ENCODE peak calls at places on chromosomes 5 and 9, in seven cellular contexts. S is A549, J is stomach, Y is IMR-90, C is GM12878, R is ovary, P is endothelial cell of umbilical vein. N is an unnamed sample.

GRCh38 chr9:88805217-88805943 is 185.9 kb upstream of the S1PR3 start:
- DNase-seq in P (no peak), Y (no peak), J (no peak), S (no peak), R (no peak), C (no peak), N (no peak)

GRCh38 chr5:53481887-53482716 is 1.7 kb downstream of the FST start:
- DNase-seq in C (no peak), J (peak), Y (peak), S (peak), R (peak), P (peak), N (peak)

GRCh38 chr5:116395178-116395577 is 179.4 kb downstream of the SEMA6A start:
- DNase-seq in J (no peak), R (no peak), S (no peak), P (no peak), Y (no peak), C (no peak), N (no peak)

GRCh38 chr5:171835066-171835465 is 49.4 kb downstream of the SMIM23 start:
- DNase-seq in Y (no peak), S (no peak), R (no peak), J (no peak), P (no peak), C (no peak), N (no peak)

GRCh38 chr5:170494036-170494435 is 9.8 kb upstream of the KCNIP1 start:
- DNase-seq in R (no peak), S (no peak), Y (no peak), J (no peak), P (no peak), C (no peak), N (no peak)

GRCh38 chr5:39547548-39548154 is 122.9 kb upstream of the DAB2 start:
- DNase-seq in J (no peak), C (no peak), R (no peak), S (peak), P (peak), Y (peak), N (no peak)

GRCh38 chr5:55816342-55816741 is 34.8 kb upstream of the IL31RA start:
- DNase-seq in S (peak), R (no peak), Y (peak), J (no peak), P (no peak), C (no peak), N (no peak)

GRCh38 chr9:100673249-100673648 is 95.4 kb downstream of the CAVIN4 start:
- DNase-seq in R (no peak), Y (no peak), P (no peak), S (no peak), J (no peak), C (no peak), N (no peak)

GRCh38 chr9:93151097-93151784 is 17.2 kb upstream of the NINJ1 start:
- DNase-seq in C (no peak), J (no peak), S (no peak), P (no peak), Y (no peak), R (no peak), N (no peak)

DNA sequence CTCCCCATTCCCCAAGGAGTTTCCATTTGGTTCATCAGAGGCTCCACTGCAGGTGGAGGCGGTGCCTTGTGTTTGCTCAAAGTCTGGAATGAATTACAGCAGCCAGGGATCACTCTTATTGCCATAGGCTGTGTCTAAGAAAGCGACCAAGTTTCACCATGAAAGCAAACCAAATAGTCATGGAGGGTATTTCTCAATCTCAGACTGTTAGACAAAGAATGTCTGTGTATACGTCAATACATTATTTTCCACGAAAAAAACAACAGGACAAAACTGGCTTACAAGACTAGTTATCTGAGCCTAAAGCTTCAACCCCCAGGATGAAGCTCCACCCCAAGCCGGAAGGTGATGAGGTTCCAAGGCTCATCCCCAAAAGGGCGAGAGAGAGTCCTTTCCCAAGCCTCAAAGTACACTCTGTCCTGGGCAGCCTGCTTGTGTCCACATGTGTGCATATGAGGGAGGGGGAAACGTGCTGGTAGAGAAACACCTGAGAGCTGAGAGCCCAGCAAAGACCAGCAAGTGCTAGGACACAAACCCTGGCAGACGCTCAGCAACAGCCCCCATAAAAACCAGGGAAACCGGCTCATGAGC is 4.3 kb downstream of the B4GALT1 start:
- DNase-seq in R (peak), S (peak), P (no peak), C (no peak), J (peak), Y (peak), N (peak)
- TF ChIP-seq POLR2A in R (peak), S (no peak), P (no peak), C (no peak), J (no peak), Y (no peak), N (no peak)

GRCh38 chr5:110169461-110169860 is 479.7 kb downstream of the MAN2A1 start:
- DNase-seq in R (no peak), P (no peak), C (no peak), S (no peak), J (no peak), Y (no peak), N (no peak)

GRCh38 chr5:110161162-110161561 is 471.4 kb downstream of the MAN2A1 start:
- DNase-seq in P (no peak), C (no peak), J (no peak), Y (no peak), S (no peak), R (no peak), N (no peak)

GRCh38 chr5:110167384-110167783 is 477.7 kb downstream of the MAN2A1 start:
- DNase-seq in J (no peak), Y (no peak), R (no peak), P (no peak), S (no peak), C (no peak), N (no peak)

DNA sequence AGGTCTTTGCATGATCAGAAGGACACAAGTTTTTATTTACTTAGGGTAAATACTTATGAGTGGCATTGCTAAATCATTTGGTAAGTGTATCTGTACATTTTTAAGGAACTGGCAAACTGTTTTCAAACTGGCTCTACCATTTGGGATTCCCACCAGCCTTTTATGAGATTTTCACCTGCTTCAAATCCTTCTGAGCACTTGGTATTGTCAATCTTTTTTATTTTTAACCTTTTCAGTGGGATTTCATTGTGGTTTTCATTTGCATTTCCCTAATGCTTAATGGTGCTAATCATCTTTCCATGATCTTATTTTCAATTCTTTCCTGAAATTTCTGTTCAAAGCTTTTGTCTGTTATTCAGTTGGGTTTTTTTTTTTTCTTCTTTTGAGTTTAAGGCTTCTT is 475.6 kb downstream of the MAN2A1 start:
- DNase-seq in Y (no peak), J (no peak), P (no peak), C (no peak), S (no peak), R (no peak), N (no peak)
- TF ChIP-seq POLR2A in Y (no peak), J (no peak), P (no peak), C (no peak), S (no peak), R (no peak), N (no peak)

GRCh38 chr9:98256632-98257218 is 1.3 kb upstream of the TBC1D2 start:
- DNase-seq in P (no peak), R (no peak), Y (no peak), S (no peak), C (no peak), J (no peak), N (no peak)
- TF ChIP-seq POLR2A in P (no peak), R (no peak), Y (no peak), S (no peak), C (no peak), J (no peak), N (no peak)

DNA sequence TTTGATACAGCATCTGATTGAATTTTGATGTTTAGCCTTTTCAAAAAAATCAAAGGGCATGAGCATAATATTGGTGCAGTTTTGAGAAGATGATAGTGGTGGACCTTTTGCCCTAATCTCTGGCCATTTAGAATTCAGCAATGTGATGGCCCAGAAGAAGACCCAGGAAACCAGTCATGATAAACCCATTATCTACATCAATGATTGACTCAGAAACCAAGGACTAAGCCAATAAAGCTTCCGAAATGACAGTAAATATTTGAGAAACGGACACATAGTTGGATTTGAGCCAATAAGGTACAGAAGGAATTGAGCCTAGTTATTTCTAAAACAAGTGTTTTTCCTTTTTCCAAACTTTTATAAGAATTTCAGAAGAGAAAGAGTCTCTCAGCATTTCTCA is 1158.8 kb upstream of the DMAC1 start:
- DNase-seq in Y (no peak), R (no peak), C (no peak), S (no peak), J (no peak), P (no peak), N (no peak)
- TF ChIP-seq POLR2A in Y (no peak), R (no peak), C (no peak), S (no peak), J (no peak), P (no peak), N (no peak)

GRCh38 chr9:134216449-134216951 is 52.1 kb upstream of the RNU6ATAC start:
- DNase-seq in R (peak), C (no peak), S (no peak), Y (no peak), J (no peak), P (no peak), N (no peak)
- TF ChIP-seq POLR2A in R (no peak), C (no peak), S (no peak), Y (no peak), J (no peak), P (no peak), N (no peak)

GRCh38 chr9:116712781-116713180 is 25.7 kb downstream of the TRIM32 start:
- DNase-seq in Y (no peak), R (no peak), C (no peak), S (no peak), P (no peak), J (no peak), N (no peak)
- TF ChIP-seq POLR2A in Y (no peak), R (no peak), C (no peak), S (no peak), P (no peak), J (no peak), N (no peak)

DNA sequence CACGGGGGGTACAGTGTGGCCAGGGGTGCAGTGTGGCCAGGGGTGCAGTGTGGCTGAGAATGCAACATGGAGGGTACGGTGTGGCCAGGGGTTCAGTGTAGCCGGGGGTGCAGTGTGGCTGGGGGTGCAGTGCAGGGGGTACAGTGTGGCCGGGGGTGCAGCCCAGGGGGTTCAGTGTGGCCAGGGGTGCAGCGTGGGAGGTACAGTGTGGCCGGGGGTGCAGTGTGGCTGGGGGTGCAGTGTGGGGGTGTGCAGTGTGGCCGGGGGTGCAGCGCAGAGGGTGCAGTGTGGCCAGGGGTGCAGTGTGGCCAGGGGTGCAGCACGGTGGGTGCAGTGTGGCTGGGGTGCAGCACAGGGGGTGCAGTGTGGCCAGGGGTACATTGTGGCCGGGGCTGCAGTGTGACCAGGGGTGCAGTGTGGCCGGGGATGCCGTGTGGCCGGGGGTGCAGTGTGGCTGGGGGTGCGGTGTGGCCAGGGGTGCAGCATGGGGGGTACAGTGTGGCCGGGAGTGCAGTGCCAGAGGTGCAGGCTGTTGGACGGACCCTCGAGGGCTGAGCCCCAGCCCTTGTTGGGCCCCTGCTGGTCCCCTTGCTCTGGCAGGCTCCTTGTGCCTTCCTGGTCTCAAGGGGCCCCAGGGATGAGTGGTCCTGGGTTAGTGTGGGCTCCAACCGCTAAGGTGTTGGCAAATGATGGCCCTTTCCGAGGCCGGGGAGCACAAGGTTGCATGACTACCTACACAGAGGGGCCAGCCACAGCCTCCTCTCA is 17.9 kb downstream of the TPPP start:
- DNase-seq in R (no peak), Y (no peak), C (no peak), J (peak), P (no peak), S (no peak), N (no peak)
- TF ChIP-seq POLR2A in R (no peak), Y (no peak), C (no peak), J (no peak), P (no peak), S (no peak), N (no peak)

GRCh38 chr5:180815241-180816031 is 12.8 kb upstream of the MGAT1 start:
- DNase-seq in C (no peak), S (no peak), R (no peak), P (no peak), J (no peak), Y (no peak), N (no peak)
- TF ChIP-seq POLR2A in C (no peak), S (no peak), R (no peak), P (no peak), J (no peak), Y (no peak), N (no peak)

DNA sequence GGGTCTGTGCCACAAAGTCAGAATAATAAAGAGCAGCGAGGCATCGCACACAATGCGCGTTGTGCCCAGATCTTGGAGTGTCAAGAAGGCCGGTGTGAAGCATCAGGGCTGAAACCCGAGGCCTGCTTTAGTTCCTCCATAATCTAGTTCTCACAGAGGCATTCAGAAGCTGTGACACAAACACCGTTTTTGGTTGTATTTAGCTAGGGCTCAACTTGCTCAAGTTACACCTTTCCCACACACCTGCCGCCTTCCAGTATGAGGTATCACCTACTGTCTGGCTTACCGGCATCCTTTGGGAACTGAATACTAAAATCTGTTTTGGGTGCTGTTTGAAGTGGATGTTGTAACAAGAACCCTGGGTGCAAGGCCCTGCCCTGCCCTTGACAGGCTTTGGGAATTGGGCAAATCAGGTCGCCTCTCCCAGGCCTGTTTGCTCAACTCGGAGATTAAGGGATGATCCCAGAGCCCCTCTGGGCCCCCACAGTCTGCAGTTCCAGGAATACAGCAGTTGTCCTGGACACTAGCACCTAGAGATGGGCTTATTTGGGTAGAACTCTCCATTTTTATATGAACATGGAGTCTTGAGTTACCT is 27.0 kb downstream of the SLC25A25 start:
- DNase-seq in Y (no peak), J (no peak), R (no peak), S (no peak), P (no peak), C (no peak), N (no peak)
- TF ChIP-seq POLR2A in Y (no peak), J (no peak), R (no peak), S (no peak), P (no peak), C (no peak), N (no peak)